ENCODE peak calls at places on chromosome 16, in seven cellular contexts. D is HFF-Myc, C is colonic mucosa, I is ovary, H is AG04450, U is mucosa of descending colon, J is NB4. T is an unnamed sample.

GRCh38 chr16:66036775-66037715 is 329.4 kb upstream of the CDH5 start:
- DNase-seq in D (peak; percentile 99), C (no peak), I (no peak), H (no peak), U (no peak), J (no peak), T (no peak)

GRCh38 chr16:46658925-46659324 is 30.1 kb downstream of the VPS35 start:
- DNase-seq in D (no peak), C (no peak), I (no peak), H (no peak), U (no peak), J (peak; percentile 99), T (no peak)

GRCh38 chr16:63652091-63652490 is 1469.8 kb downstream of the CDH11 start:
- DNase-seq in D (no peak), C (no peak), I (no peak), H (no peak), U (no peak), J (no peak), T (no peak)

GRCh38 chr16:46996391-46996790 is 22.9 kb upstream of the DNAJA2 start:
- DNase-seq in D (no peak), C (no peak), I (no peak), H (no peak), U (no peak), J (peak; percentile 48), T (no peak)

GRCh38 chr16:47713225-47713595 is 252.1 kb downstream of the PHKB start:
- DNase-seq in D (no peak), C (no peak), I (no peak), H (peak; percentile 33), U (no peak), J (peak; percentile 75), T (no peak)

GRCh38 chr16:68364601-68364998 is 53.8 kb downstream of the PRMT7 start:
- DNase-seq in D (no peak), C (no peak), I (no peak), H (no peak), U (no peak), J (peak; percentile 78), T (no peak)

GRCh38 chr16:66150691-66151090 is 215.8 kb upstream of the CDH5 start:
- DNase-seq in D (no peak), C (no peak), I (no peak), H (no peak), U (no peak), J (peak; percentile 55), T (no peak)

GRCh38 chr16:57165923-57166322 is 19.9 kb downstream of the PSME3IP1 start:
- DNase-seq in D (no peak), C (no peak), I (no peak), H (no peak), U (no peak), J (no peak), T (no peak)

GRCh38 chr16:86080131-86080875 is 181.3 kb downstream of the IRF8 start:
- DNase-seq in D (no peak), C (no peak), I (no peak), H (no peak), U (no peak), J (no peak), T (no peak)

GRCh38 chr16:81602792-81603191 is 158.2 kb downstream of the CMIP start:
- DNase-seq in D (no peak), C (no peak), I (no peak), H (no peak), U (no peak), J (no peak), T (no peak)

GRCh38 chr16:15686287-15686686 is 36.2 kb downstream of the NDE1 start:
- DNase-seq in D (no peak), C (no peak), I (no peak), H (no peak), U (no peak), J (no peak), T (no peak)

GRCh38 chr16:23538919-23539278 is 18.3 kb downstream of the EARS2 start:
- DNase-seq in D (no peak), C (no peak), I (no peak), H (no peak), U (no peak), J (no peak), T (no peak)

GRCh38 chr16:89343501-89344291 is 126.2 kb downstream of the ZNF778 start:
- DNase-seq in D (no peak), C (peak; percentile 71), I (no peak), H (no peak), U (peak; percentile 68), J (no peak), T (no peak)

GRCh38 chr16:89345663-89346150 is 128.2 kb downstream of the ZNF778 start:
- DNase-seq in D (no peak), C (no peak), I (no peak), H (no peak), U (no peak), J (no peak), T (no peak)

GRCh38 chr16:89344846-89345577 is 127.5 kb downstream of the ZNF778 start:
- DNase-seq in D (no peak), C (no peak), I (no peak), H (no peak), U (no peak), J (no peak), T (no peak)

GRCh38 chr16:89341697-89342694 is 124.5 kb downstream of the ZNF778 start:
- DNase-seq in D (no peak), C (no peak), I (peak; percentile 16), H (no peak), U (no peak), J (peak; percentile 47), T (no peak)

DNA sequence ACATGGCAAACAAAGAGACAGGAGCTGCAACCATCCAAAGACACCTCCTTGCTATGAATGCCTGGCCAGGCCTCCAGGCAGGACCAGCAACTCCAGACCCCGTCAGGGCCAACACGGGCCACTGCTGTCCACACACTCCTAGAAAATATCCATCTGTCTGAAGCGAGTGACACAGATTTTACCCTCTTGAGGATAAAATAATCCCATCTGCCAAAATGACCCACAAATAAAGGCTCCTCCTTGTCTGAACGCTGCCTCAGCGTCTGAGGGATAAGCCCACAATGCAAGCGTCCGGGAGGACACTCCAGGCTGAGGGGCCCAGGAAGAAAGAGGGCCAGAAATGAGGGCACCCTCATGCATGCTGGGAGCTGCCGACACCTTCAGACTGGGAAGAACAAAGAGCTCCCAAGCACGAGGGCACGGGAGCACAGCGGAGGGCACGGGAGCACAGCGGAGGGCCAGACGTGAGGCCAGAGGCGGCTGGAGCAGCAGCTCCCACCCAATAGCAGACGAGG is 126.9 kb downstream of the ZNF778 start:
- DNase-seq in D (no peak), C (no peak), I (no peak), H (no peak), U (no peak), J (no peak), T (no peak)
- H3K4me3 ChIP-seq in D (peak overlapping the region; percentile 26), C (no peak overlapping the region), I (no peak overlapping the region), H (no peak overlapping the region), U (no peak overlapping the region), J (no peak overlapping the region), T (peak overlapping the region; percentile 4)

GRCh38 chr16:83926726-83927397 is 26.2 kb upstream of the OSGIN1 start:
- DNase-seq in D (peak; percentile 36), C (peak; percentile 84), I (peak; percentile 75), H (peak; percentile 30), U (peak; percentile 87), J (peak; percentile 63), T (peak; percentile 84)
- H3K4me3 ChIP-seq in D (no peak overlapping the region), C (peak overlapping the region; percentile 26), I (no peak overlapping the region), H (no peak overlapping the region), U (no peak overlapping the region), J (no peak overlapping the region), T (no peak overlapping the region)

DNA sequence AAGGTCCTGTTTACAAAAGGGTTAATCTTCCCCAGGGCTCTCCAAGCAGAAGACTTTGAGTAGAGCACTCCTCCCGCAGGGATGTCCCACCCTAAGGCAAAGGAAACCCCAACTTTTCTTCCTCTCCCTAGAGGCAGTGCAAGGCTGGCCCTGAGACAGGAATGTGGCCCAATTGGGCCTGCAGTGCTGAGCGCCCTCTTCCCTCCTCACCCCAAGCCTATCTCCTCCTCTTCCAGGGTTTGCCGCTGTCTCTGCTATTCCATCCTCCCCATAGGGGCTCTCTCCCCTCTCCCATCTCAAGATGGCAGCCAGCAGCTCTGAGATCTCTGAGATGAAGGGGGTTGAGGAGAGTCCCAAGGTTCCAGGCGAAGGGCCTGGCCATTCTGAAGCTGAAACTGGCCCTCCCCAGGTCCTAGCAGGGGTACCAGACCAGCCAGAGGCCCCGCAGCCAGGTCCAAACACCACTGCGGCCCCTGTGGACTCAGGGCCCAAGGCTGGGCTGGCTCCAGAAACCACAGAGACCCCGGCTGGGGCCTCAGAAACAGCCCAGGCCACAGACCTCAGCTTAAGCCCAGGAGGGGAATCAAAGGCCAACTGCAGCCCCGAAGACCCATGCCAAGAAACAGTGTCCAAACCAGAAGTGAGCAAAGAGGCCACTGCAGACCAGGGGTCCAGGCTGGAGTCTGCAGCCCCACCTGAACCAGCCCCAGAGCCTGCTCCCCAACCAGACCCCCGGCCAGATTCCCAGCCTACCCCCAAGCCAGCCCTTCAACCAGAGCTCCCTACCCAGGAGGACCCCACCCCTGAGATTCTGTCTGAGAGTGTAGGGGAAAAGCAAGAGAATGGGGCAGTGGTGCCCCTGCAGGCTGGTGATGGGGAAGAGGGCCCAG is 1.0 kb downstream of the PRRT2 start:
- DNase-seq in D (no peak), C (no peak), I (peak; percentile 45), H (no peak), U (peak; percentile 43), J (no peak), T (no peak)
- H3K4me3 ChIP-seq in D (peak overlapping the region; percentile 74), C (peak overlapping the region; percentile 49), I (peak overlapping the region; percentile 66), H (peak overlapping the region; percentile 75), U (no peak overlapping the region), J (no peak overlapping the region), T (peak overlapping the region; percentile 53)

GRCh38 chr16:31262084-31262483 is 2.3 kb downstream of the ITGAM start:
- DNase-seq in D (no peak), C (no peak), I (no peak), H (no peak), U (no peak), J (no peak), T (no peak)

GRCh38 chr16:31258366-31258765 is 1.4 kb upstream of the ITGAM start:
- DNase-seq in D (no peak), C (no peak), I (no peak), H (no peak), U (no peak), J (no peak), T (no peak)

GRCh38 chr16:31256466-31256865 is 3.3 kb upstream of the ITGAM start:
- DNase-seq in D (no peak), C (no peak), I (no peak), H (no peak), U (no peak), J (no peak), T (no peak)

GRCh38 chr16:31265329-31266245 is 5.8 kb downstream of the ITGAM start:
- DNase-seq in D (no peak), C (no peak), I (no peak), H (no peak), U (no peak), J (peak; percentile 37), T (no peak)

DNA sequence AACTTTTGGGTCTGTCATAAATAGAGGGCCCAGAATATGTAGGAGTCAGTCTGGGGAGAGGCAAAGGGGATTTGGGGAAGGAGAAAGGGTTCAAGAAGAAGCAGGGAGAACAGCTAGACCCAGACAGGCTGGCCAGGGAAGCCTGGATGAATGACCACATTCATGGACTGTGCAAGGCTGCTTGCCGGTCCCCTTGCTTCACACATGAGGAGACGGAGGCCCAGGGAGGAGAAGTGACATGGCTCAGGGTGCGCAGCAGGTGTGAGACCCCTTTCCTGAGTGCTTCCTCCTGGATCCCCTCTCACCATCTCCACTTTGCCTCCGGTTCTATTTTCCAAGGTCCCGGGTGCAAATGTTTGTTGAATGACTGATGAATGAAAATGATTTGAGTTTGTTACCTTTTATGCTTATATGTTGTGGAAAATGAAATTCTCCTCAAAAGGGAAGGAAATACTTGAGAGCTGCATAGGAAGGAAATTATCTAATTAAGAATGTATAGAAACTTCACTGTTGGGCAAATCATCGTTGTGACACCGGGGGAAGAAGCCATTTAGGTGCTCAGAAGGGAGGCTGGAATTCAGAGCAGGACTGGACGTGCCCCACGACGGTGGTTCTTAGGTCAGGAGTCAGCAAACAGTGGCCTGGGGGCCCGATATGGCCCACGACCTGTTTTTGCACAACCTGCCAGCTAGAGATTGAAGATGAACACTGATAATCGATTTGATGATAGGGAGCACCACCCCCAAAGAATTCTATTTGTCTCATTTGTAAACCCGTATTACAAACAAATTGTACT is 559 bp downstream of the ITGAM start:
- DNase-seq in D (no peak), C (no peak), I (no peak), H (no peak), U (no peak), J (no peak), T (no peak)
- H3K4me3 ChIP-seq in D (no peak overlapping the region), C (peak overlapping the region; percentile 21), I (no peak overlapping the region), H (no peak overlapping the region), U (no peak overlapping the region), J (peak overlapping the region; percentile 47), T (peak overlapping the region; percentile 28)

T was measured in heart left ventricle.